ENCODE peak calls at places on chromosomes 13 and 19, in four cellular contexts. B is hippocampal formation; F is stimulated activated CD8-positive, alpha-beta memory T cell treated with anti-CD3 and anti-CD28 coated beads, Interleukin-12 subunit alpha, Interleukin-12 subunit beta, amount 100 ng/mL, for 1 hour; X is endodermal cell. P is an unnamed sample.

GRCh38 chr19:10270616-10271394 is at the start of gene ICAM1:
- DNase-seq in F (no peak), X (peak), B (peak), P (peak)

GRCh38 chr13:108266316-108266936 is 3.1 kb upstream of the TNFSF13B start:
- DNase-seq in F (no peak), X (no peak), B (no peak), P (no peak)

GRCh38 chr13:78602561-78603239 is 652 bp downstream of the POU4F1 start:
- DNase-seq in B (no peak), X (peak), F (no peak), P (no peak)

GRCh38 chr19:52171321-52172169 is at the start of gene ZNF836:
- DNase-seq in B (peak), X (peak), F (peak), P (peak)

GRCh38 chr19:4523306-4524110 is 5.2 kb upstream of the PLIN4 start:
- DNase-seq in X (peak), B (no peak), F (no peak), P (peak)

GRCh38 chr19:42366676-42367075 is 23.4 kb downstream of the CNFN start:
- DNase-seq in F (no peak), X (no peak), B (no peak), P (no peak)

GRCh38 chr19:41862445-41862986 is 2.5 kb downstream of the RPS19 start:
- DNase-seq in F (no peak), B (no peak), X (no peak), P (no peak)

GRCh38 chr19:38840583-38840968 is 9.0 kb upstream of the ECH1 start:
- DNase-seq in F (no peak), X (no peak), B (no peak), P (no peak)

GRCh38 chr19:27738569-27739193 is 1474.3 kb downstream of the UQCRFS1 start:
- DNase-seq in B (no peak), X (no peak), F (no peak), P (no peak)